ENCODE peak calls at places on chromosomes 13 and 19, in six cellular contexts. H is fibroblast of lung, K is GM23338, I is HepG2, Q is HCT116, W is astrocyte. G is an unnamed sample.

GRCh38 chr13:43433691-43434121 is 353.1 kb downstream of the ENOX1 start:
- DNase-seq in H (peak; percentile 13), K (no peak), I (no peak), Q (no peak), W (no peak), G (no peak)

GRCh38 chr19:294341-294818 is 3.2 kb upstream of the PLPP2 start:
- DNase-seq in H (no peak), K (no peak), I (no peak), Q (no peak), W (no peak), G (no peak)

GRCh38 chr13:110471156-110471832 is 90.2 kb downstream of the RAB20 start:
- DNase-seq in H (no peak), K (no peak), I (no peak), Q (no peak), W (no peak), G (no peak)

GRCh38 chr19:801030-801860 is 4.0 kb downstream of the PTBP1 start:
- DNase-seq in H (peak; percentile 43), K (peak; percentile 15), I (no peak), Q (no peak), W (no peak), G (no peak)

GRCh38 chr13:103282571-103283450 is 216.6 kb upstream of the SLC10A2 start:
- DNase-seq in H (peak; percentile 93), K (no peak), I (no peak), Q (no peak), W (peak; percentile 93), G (peak; percentile 30)

GRCh38 chr13:60617863-60618733 is 221.1 kb downstream of the TDRD3 start:
- DNase-seq in H (peak; percentile 13), K (peak; percentile 80), I (peak; percentile 32), Q (no peak), W (peak; percentile 22), G (peak; percentile 19)

GRCh38 chr13:28568286-28568685 is 73.4 kb upstream of the FLT1 start:
- DNase-seq in H (peak; percentile 43), K (no peak), I (no peak), Q (no peak), W (no peak), G (peak; percentile 37)

GRCh38 chr13:19927117-19927734 is 31.3 kb upstream of the ZMYM2 start:
- DNase-seq in H (peak; percentile 55), K (peak; percentile 50), I (peak; percentile 21), Q (peak; percentile 62), W (peak; percentile 8), G (peak; percentile 11)

GRCh38 chr19:34368338-34368737 is 3.3 kb downstream of the GPI start:
- DNase-seq in H (no peak), K (no peak), I (no peak), Q (no peak), W (no peak), G (no peak)

GRCh38 chr19:2059422-2060201 is 8.6 kb upstream of the MKNK2 start:
- DNase-seq in H (peak; percentile 89), K (no peak), I (peak; percentile 89), Q (peak; percentile 83), W (peak; percentile 56), G (peak; percentile 86)

GRCh38 chr13:44801990-44802389 is 187.3 kb downstream of the NUFIP1 start:
- DNase-seq in H (peak; percentile 92), K (no peak), I (no peak), Q (no peak), W (peak; percentile 80), G (peak; percentile 38)

GRCh38 chr13:111460548-111461444 is 140.4 kb downstream of the TEX29 start:
- DNase-seq in H (peak; percentile 70), K (peak; percentile 76), I (peak; percentile 15), Q (peak; percentile 32), W (peak; percentile 14), G (peak; percentile 68)

GRCh38 chr19:8335343-8336071 is 7.6 kb downstream of the KANK3 start:
- DNase-seq in H (no peak), K (peak; percentile 76), I (no peak), Q (no peak), W (no peak), G (no peak)

GRCh38 chr13:77596777-77597176 is 61.3 kb downstream of the SCEL start:
- DNase-seq in H (no peak), K (no peak), I (no peak), Q (no peak), W (no peak), G (no peak)

GRCh38 chr13:23610187-23610576 is 40.0 kb downstream of the TNFRSF19 start:
- DNase-seq in H (peak; percentile 51), K (no peak), I (peak; percentile 76), Q (no peak), W (peak; percentile 47), G (no peak)

GRCh38 chr13:33642374-33643065 is 175.4 kb upstream of the RFC3 start:
- DNase-seq in H (peak; percentile 96), K (no peak), I (peak; percentile 99), Q (no peak), W (no peak), G (peak; percentile 78)

GRCh38 chr19:41341669-41342490 is 11.8 kb downstream of the TGFB1 start:
- DNase-seq in H (no peak), K (peak; percentile 65), I (no peak), Q (no peak), W (no peak), G (no peak)

GRCh38 chr13:26861951-26862350 is 101.4 kb upstream of the GPR12 start:
- DNase-seq in H (no peak), K (no peak), I (no peak), Q (no peak), W (no peak), G (no peak)

DNA sequence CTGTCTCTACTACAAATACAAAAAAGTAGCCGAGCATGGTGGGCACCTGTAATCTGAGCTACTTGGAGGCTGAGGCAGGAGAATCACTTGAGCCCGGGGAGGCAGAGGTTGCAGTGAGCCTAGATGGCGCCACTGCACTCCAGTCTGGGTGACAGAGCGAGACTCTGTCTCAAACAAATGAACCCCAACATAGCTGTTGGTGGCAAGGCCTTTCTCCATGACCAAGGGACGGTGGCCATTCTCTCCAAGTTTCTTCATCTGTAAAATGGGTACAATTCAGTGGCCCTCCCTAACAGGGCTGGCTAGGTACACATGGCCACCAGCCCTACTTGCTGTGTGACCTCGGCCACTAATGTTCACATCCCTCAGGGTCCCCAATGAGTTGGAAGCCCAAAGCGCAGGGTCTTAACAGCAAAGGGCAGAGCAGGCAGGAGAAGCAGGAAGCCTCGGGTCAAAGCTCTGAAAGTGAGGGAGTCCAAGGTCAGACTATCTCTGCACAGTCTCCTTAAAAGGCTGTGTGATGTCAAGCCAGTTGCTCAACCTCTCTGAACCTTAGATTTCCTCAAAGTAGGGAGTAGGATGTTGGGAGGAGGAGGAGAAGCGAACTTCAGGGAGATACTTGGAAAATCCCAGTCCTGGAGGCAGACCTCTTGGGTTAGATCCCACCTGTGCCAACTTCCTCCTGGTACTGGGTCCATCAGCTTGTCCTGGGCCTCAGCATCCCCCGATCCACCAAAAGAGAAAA is 2.7 kb downstream of the JUND start:
- DNase-seq in H (no peak), K (peak; percentile 43), I (no peak), Q (no peak), W (no peak), G (no peak)
- TF ChIP-seq CTCF in H (peak; percentile 9), K (peak; percentile 72), I (peak; percentile 54), Q (peak; percentile 61), W (no peak), G (peak; percentile 32)

GRCh38 chr19:54418930-54419800 is 3.9 kb downstream of the TTYH1 start:
- DNase-seq in H (no peak), K (no peak), I (no peak), Q (no peak), W (no peak), G (no peak)
- H3K4me3 ChIP-seq in H (no peak overlapping the region), K (peak overlapping the region; percentile 64), I (no peak overlapping the region), Q (no peak overlapping the region), W (no peak overlapping the region), G (no peak overlapping the region)

DNA sequence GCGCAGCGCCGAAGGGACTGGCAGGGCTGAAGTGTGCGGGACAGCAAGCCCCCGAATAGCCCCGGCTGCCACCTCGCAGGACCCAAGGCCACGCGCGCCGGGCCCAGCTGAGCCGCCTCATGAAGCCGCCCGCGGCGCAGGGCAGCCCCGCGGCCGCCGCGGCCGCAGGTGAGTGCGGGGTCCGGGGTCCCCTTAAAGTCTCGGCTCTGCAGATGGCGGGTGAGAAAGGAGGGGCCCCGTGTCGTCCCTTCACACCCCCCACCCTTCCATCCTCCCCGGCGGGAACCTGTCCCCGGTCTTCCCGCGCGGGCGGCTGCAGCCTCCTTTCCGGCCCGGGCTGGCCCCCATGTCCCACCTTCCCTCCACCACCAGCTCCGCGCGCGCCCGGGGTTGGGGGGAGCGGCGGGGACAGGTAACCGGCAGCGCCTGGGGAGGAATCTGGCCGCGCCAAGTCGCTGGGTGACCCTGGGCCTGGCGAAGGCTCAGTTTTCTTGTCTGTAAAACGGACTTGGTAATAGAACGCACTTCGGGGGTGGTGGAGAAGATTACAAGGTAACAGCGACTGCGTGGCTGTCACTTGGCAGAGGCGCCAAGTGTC is 338 bp downstream of the RGCC start:
- DNase-seq in H (no peak), K (peak; percentile 29), I (no peak), Q (no peak), W (no peak), G (peak; percentile 13)
- TF ChIP-seq EZH2 in H (no peak), K (peak; percentile 80), I (no peak), Q (no peak), W (peak; percentile 4), G (no peak)

DNA sequence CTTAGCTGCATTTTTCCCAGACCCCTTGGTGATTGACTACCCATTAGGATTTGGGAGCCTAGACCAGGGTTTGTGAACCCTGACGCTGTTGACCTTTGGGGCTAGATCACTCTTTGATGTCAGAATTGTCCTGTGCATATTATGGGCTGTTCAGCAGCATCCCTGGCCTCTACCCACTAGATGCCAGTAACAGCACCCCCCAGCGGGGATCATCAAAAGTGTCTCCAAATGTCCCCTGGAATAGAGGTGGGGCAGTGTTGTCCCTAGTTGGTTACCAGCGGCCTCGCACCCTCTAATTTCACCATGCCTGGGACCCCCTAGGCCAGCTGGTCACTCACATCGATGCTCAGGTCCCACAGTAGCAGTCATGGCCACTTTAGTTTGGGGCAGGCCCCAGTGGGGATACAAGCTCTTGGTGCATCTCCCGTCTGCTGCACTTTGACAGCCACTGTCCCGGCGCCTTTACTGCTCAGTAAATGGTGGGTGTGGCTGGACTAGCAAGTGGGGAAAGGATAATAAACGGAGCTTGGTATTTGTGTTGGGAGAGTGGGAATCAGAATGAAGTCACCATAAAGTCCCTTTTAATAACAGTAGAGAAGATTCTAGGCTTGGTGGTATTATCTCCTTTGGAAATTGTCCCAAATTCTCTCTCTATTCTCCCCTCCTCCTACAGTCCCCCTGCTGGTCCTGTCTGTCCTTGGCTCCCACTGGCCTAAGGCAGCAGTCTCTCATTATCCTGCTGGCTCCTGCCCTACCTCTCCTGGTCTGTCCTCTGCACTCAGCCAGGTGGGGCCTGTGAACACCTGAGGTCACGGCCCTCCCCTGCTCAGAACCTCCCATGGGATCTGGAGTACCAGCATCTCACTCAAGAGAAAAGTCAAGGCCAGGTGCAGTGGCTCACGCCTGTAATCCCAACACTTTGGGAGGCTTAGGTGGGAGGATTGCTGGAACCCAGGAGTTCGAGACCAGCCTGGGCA is 80.6 kb downstream of the SIPA1L3 start:
- DNase-seq in H (no peak), K (peak; percentile 77), I (peak; percentile 21), Q (no peak), W (no peak), G (peak; percentile 32)
- TF ChIP-seq CTCF in H (no peak), K (peak; percentile 76), I (peak; percentile 46), Q (peak; percentile 64), W (no peak), G (peak; percentile 6)